ENCODE peak calls at places on chromosome 20, in ten cellular contexts. F is mesothelial cell of epicardium; I is GM04504; S is H7; P is pancreas; J is mucosa of gallbladder; E is stimulated activated naive B cell treated with anti-CD40 and anti-IgM and Interleukin-4, amounts not matched to agents 10 μg/mL and 1 μg/mL and 100 μg/mL, for 72 hours; Z is heart right ventricle; A is lung microvascular endothelial cell; B is PC-3. R is an unnamed sample.

GRCh38 chr20:36061754-36062153 is 92.8 kb upstream of the EPB41L1 start:
- DNase-seq in F (no peak), I (no peak), S (no peak), P (no peak), J (no peak), E (no peak), Z (peak; percentile 43), A (no peak), B (no peak), R (no peak)

GRCh38 chr20:56934888-56935287 is 305.8 kb downstream of the TFAP2C start:
- DNase-seq in F (no peak), I (no peak), S (no peak), P (no peak), J (no peak), E (no peak), Z (no peak), A (no peak), B (no peak), R (no peak)

GRCh38 chr20:23114018-23114417 is 27.9 kb upstream of the CD93 start:
- DNase-seq in F (no peak), I (no peak), S (no peak), P (no peak), J (peak; percentile 29), E (no peak), Z (peak; percentile 48), A (no peak), B (no peak), R (no peak)

GRCh38 chr20:37657924-37658800 is 35.7 kb upstream of the CTNNBL1 start:
- DNase-seq in F (no peak), I (no peak), S (no peak), P (no peak), J (no peak), E (no peak), Z (no peak), A (no peak), B (no peak), R (no peak)

GRCh38 chr20:5024982-5025381 is 23.7 kb upstream of the SLC23A2 start:
- DNase-seq in F (no peak), I (no peak), S (no peak), P (no peak), J (no peak), E (no peak), Z (no peak), A (no peak), B (no peak), R (no peak)

GRCh38 chr20:46558511-46558959 is 8.1 kb upstream of the OCSTAMP start:
- DNase-seq in F (no peak), I (peak; percentile 46), S (no peak), P (no peak), J (no peak), E (no peak), Z (no peak), A (peak; percentile 74), B (peak; percentile 89), R (peak; percentile 33)

GRCh38 chr20:44691424-44692423 is 23.4 kb upstream of the CCN5 start:
- DNase-seq in F (no peak), I (no peak), S (no peak), P (no peak), J (peak; percentile 46), E (no peak), Z (peak; percentile 79), A (no peak), B (no peak), R (peak; percentile 48)

GRCh38 chr20:25699914-25700313 is 3.3 kb upstream of the ZNF337 start:
- DNase-seq in F (no peak), I (no peak), S (no peak), P (no peak), J (no peak), E (no peak), Z (no peak), A (peak; percentile 10), B (peak; percentile 23), R (no peak)

GRCh38 chr20:4502756-4503155 is 219.0 kb upstream of the PRND start:
- DNase-seq in F (no peak), I (no peak), S (no peak), P (no peak), J (no peak), E (no peak), Z (no peak), A (no peak), B (peak; percentile 33), R (no peak)

GRCh38 chr20:1423625-1424106 is 30.8 kb upstream of the FKBP1A start:
- DNase-seq in F (no peak), I (no peak), S (peak; percentile 69), P (peak; percentile 46), J (peak; percentile 73), E (no peak), Z (no peak), A (peak; percentile 17), B (peak; percentile 53), R (no peak)

GRCh38 chr20:14951707-14952106 is 614.3 kb upstream of the FLRT3 start:
- DNase-seq in F (no peak), I (peak; percentile 46), S (no peak), P (no peak), J (no peak), E (no peak), Z (no peak), A (peak; percentile 98), B (peak; percentile 58), R (peak; percentile 50)

GRCh38 chr20:21693322-21693721 is 12.1 kb upstream of the PAX1 start:
- DNase-seq in F (no peak), I (no peak), S (peak; percentile 69), P (no peak), J (no peak), E (no peak), Z (no peak), A (no peak), B (no peak), R (no peak)

GRCh38 chr20:31710423-31711250 is 12.0 kb downstream of the BCL2L1 start:
- DNase-seq in F (no peak), I (no peak), S (no peak), P (peak; percentile 56), J (no peak), E (no peak), Z (peak; percentile 70), A (no peak), B (peak; percentile 47), R (no peak)

GRCh38 chr20:33490023-33490933 is at the start of gene CBFA2T2:
- DNase-seq in F (no peak), I (peak; percentile 31), S (no peak), P (no peak), J (peak; percentile 55), E (no peak), Z (peak; percentile 69), A (peak; percentile 79), B (peak; percentile 44), R (no peak)

GRCh38 chr20:2382833-2383232 is 2.1 kb downstream of the TGM6 start:
- DNase-seq in F (no peak), I (no peak), S (peak; percentile 2), P (no peak), J (no peak), E (no peak), Z (no peak), A (peak; percentile 54), B (peak; percentile 10), R (no peak)